ENCODE peak calls at places on chromosomes 7 and 10, in five cellular contexts. One of them, this sample, is unnamed.

GRCh38 chr7:56019501-56019900 is 31.7 kb downstream of the PSPH start:
- DNase-seq in psoas muscle: no peak
- DNase-seq in left ventricle myocardium inferior: no peak
- DNase-seq in CD8-positive, alpha-beta T cell: no peak
- DNase-seq in BE2C: no peak
- DNase-seq in this sample: no peak

GRCh38 chr10:8380833-8381491 is 326.5 kb downstream of the GATA3 start:
- DNase-seq in psoas muscle: no peak
- DNase-seq in left ventricle myocardium inferior: no peak
- DNase-seq in CD8-positive, alpha-beta T cell: no peak
- DNase-seq in BE2C: no peak
- DNase-seq in this sample: no peak

GRCh38 chr7:37665352-37666022 is 18.1 kb upstream of the GPR141 start:
- DNase-seq in psoas muscle: no peak
- DNase-seq in left ventricle myocardium inferior: no peak
- DNase-seq in CD8-positive, alpha-beta T cell: no peak
- DNase-seq in BE2C: no peak
- DNase-seq in this sample: no peak

GRCh38 chr7:155780884-155781283 is 31.4 kb downstream of the SHH start:
- DNase-seq in psoas muscle: no peak
- DNase-seq in left ventricle myocardium inferior: no peak
- DNase-seq in CD8-positive, alpha-beta T cell: no peak
- DNase-seq in BE2C: no peak
- DNase-seq in this sample: no peak

GRCh38 chr10:51244739-51245138 is 170.5 kb downstream of the PRKG1 start:
- DNase-seq in psoas muscle: no peak
- DNase-seq in left ventricle myocardium inferior: no peak
- DNase-seq in CD8-positive, alpha-beta T cell: no peak
- DNase-seq in BE2C: no peak
- DNase-seq in this sample: no peak

GRCh38 chr7:134246761-134247160 is 70.0 kb downstream of the SLC35B4 start:
- DNase-seq in psoas muscle: no peak
- DNase-seq in left ventricle myocardium inferior: no peak
- DNase-seq in CD8-positive, alpha-beta T cell: no peak
- DNase-seq in BE2C: no peak
- DNase-seq in this sample: no peak

GRCh38 chr7:75629042-75629441 is 109.7 kb downstream of the HIP1 start:
- DNase-seq in psoas muscle: no peak
- DNase-seq in left ventricle myocardium inferior: no peak
- DNase-seq in CD8-positive, alpha-beta T cell: no peak
- DNase-seq in BE2C: no peak
- DNase-seq in this sample: peak; percentile 56

GRCh38 chr7:107596881-107597581 is 17.0 kb downstream of the BCAP29 start:
- DNase-seq in psoas muscle: no peak
- DNase-seq in left ventricle myocardium inferior: no peak
- DNase-seq in CD8-positive, alpha-beta T cell: no peak
- DNase-seq in BE2C: no peak
- DNase-seq in this sample: no peak

GRCh38 chr7:156832195-156832877 is 60.6 kb downstream of the LMBR1 start:
- DNase-seq in psoas muscle: no peak
- DNase-seq in left ventricle myocardium inferior: no peak
- DNase-seq in CD8-positive, alpha-beta T cell: no peak
- DNase-seq in BE2C: no peak
- DNase-seq in this sample: no peak

GRCh38 chr10:38094923-38095574 is 912 bp downstream of the ZNF37A start:
- DNase-seq in psoas muscle: no peak
- DNase-seq in left ventricle myocardium inferior: no peak
- DNase-seq in CD8-positive, alpha-beta T cell: peak; percentile 5
- DNase-seq in BE2C: no peak
- DNase-seq in this sample: no peak

GRCh38 chr7:99733003-99733402 is 2.0 kb downstream of the CYP3A7 start:
- DNase-seq in psoas muscle: no peak
- DNase-seq in left ventricle myocardium inferior: no peak
- DNase-seq in CD8-positive, alpha-beta T cell: no peak
- DNase-seq in BE2C: no peak
- DNase-seq in this sample: no peak

GRCh38 chr7:99731638-99732374 is 3.2 kb downstream of the CYP3A7 start:
- DNase-seq in psoas muscle: no peak
- DNase-seq in left ventricle myocardium inferior: no peak
- DNase-seq in CD8-positive, alpha-beta T cell: no peak
- DNase-seq in BE2C: no peak
- DNase-seq in this sample: no peak

GRCh38 chr7:99734987-99735386 is at the start of gene CYP3A7:
- DNase-seq in psoas muscle: no peak
- DNase-seq in left ventricle myocardium inferior: no peak
- DNase-seq in CD8-positive, alpha-beta T cell: no peak
- DNase-seq in BE2C: no peak
- DNase-seq in this sample: no peak

GRCh38 chr7:99730992-99731391 is 4.0 kb downstream of the CYP3A7 start:
- DNase-seq in psoas muscle: no peak
- DNase-seq in left ventricle myocardium inferior: no peak
- DNase-seq in CD8-positive, alpha-beta T cell: no peak
- DNase-seq in BE2C: no peak
- DNase-seq in this sample: no peak

GRCh38 chr7:99733448-99733847 is 1.5 kb downstream of the CYP3A7 start:
- DNase-seq in psoas muscle: no peak
- DNase-seq in left ventricle myocardium inferior: no peak
- DNase-seq in CD8-positive, alpha-beta T cell: peak; percentile 9
- DNase-seq in BE2C: no peak
- DNase-seq in this sample: no peak
- TF ChIP-seq CTCF in psoas muscle: no peak
- TF ChIP-seq CTCF in left ventricle myocardium inferior: peak; percentile 15
- TF ChIP-seq CTCF in CD8-positive, alpha-beta T cell: peak; percentile 29
- TF ChIP-seq CTCF in BE2C: peak; percentile 16
- TF ChIP-seq CTCF in this sample: no peak

DNA sequence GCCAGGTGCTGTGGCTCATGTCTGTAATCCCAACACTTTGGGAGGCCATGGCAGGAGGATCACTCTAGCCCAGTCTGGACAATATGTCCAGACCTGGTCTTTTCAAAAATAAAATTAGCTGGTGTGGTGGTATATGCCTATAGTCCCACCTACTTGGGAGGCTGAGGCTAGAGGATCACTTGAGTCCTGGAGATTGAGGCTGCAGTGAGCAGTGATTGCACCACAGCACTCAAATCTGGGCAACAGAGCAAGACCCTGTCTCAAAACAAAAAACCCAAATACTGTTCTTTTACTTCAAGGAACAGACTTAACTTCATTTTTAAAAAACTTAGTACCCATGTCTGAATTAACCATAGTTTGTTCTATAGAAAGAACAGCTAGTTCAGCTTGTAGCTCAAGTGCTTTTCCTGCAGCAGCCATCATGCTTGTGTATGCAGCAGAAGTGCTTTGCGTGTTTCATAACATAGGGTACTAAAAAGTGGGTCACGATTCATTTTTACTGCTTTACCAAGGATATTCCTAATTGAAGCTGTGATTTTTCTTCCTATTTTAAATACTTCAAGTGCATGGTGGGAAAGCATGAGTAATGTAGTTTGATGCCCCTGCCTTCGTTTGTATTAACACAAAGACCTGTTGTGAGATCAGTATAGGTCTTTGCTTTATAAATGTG is 5.9 kb downstream of the EIF4H start:
- DNase-seq in psoas muscle: no peak
- DNase-seq in left ventricle myocardium inferior: no peak
- DNase-seq in CD8-positive, alpha-beta T cell: no peak
- DNase-seq in BE2C: no peak
- DNase-seq in this sample: no peak
- H3K4me1 ChIP-seq in psoas muscle: peaks cover 98% of the 10 kb centered on the region
- H3K4me1 ChIP-seq in left ventricle myocardium inferior: peaks cover 100% of the 10 kb centered on the region
- H3K4me1 ChIP-seq in CD8-positive, alpha-beta T cell: peaks cover 94% of the 10 kb centered on the region
- H3K4me1 ChIP-seq in BE2C: peaks cover 7% of the 10 kb centered on the region
- H3K4me1 ChIP-seq in this sample: peaks cover 98% of the 10 kb centered on the region

GRCh38 chr7:159030490-159031134 is 114.1 kb downstream of the VIPR2 start:
- DNase-seq in psoas muscle: peak; percentile 84
- DNase-seq in left ventricle myocardium inferior: peak; percentile 55
- DNase-seq in CD8-positive, alpha-beta T cell: peak; percentile 6
- DNase-seq in BE2C: peak; percentile 79
- DNase-seq in this sample: peak; percentile 87
- H3K4me3 ChIP-seq in psoas muscle: peak overlapping the region; percentile 76
- H3K4me3 ChIP-seq in left ventricle myocardium inferior: peak overlapping the region; percentile 72
- H3K4me3 ChIP-seq in CD8-positive, alpha-beta T cell: no peak overlapping the region
- H3K4me3 ChIP-seq in BE2C: peak overlapping the region; percentile 64
- H3K4me3 ChIP-seq in this sample: peak overlapping the region; percentile 44

DNA sequence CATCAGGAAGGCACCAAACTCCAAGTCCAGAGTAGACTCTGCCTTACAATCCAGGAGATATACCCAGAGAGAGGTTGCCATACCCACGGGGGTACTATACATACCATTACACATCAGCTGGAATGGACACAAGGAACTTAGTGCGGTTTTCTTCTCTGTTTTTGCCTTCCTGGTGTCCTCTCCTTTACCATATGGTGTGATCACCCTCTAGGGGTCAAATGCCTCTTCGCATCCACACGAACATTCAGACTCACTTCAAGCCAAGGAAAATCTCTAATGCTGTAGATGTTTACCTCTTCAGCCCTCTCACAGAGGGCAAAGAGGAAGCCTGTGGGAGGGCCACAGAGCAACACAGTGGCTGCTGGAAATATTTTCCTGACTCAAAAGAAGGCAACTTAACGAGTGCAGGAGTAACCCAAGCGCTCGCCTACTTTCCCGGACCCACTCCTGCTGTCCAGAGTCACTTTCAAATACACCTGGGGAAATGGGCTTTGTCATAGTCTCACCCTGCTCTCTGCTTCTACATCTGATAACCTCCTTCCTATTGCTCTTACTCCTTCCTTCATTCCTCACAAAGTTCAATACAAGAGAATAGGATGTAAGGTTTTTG is 220.7 kb downstream of the C7orf25 start:
- DNase-seq in psoas muscle: no peak
- DNase-seq in left ventricle myocardium inferior: no peak
- DNase-seq in CD8-positive, alpha-beta T cell: no peak
- DNase-seq in BE2C: no peak
- DNase-seq in this sample: no peak
- TF ChIP-seq CTCF in psoas muscle: peak; percentile 31
- TF ChIP-seq CTCF in left ventricle myocardium inferior: peak; percentile 57
- TF ChIP-seq CTCF in CD8-positive, alpha-beta T cell: no peak
- TF ChIP-seq CTCF in BE2C: peak; percentile 10
- TF ChIP-seq CTCF in this sample: peak; percentile 37

GRCh38 chr10:5565671-5566581 is 41.2 kb downstream of the CALML3 start:
- DNase-seq in psoas muscle: peak; percentile 41
- DNase-seq in left ventricle myocardium inferior: peak; percentile 3
- DNase-seq in CD8-positive, alpha-beta T cell: no peak
- DNase-seq in BE2C: no peak
- DNase-seq in this sample: no peak

GRCh38 chr10:5566606-5567005 is 41.8 kb downstream of the CALML3 start:
- DNase-seq in psoas muscle: no peak
- DNase-seq in left ventricle myocardium inferior: no peak
- DNase-seq in CD8-positive, alpha-beta T cell: no peak
- DNase-seq in BE2C: no peak
- DNase-seq in this sample: no peak

GRCh38 chr10:5563991-5564536 is 39.3 kb downstream of the CALML3 start:
- DNase-seq in psoas muscle: peak; percentile 46
- DNase-seq in left ventricle myocardium inferior: no peak
- DNase-seq in CD8-positive, alpha-beta T cell: peak; percentile 41
- DNase-seq in BE2C: no peak
- DNase-seq in this sample: no peak

GRCh38 chr10:5564537-5565204 is 39.9 kb downstream of the CALML3 start:
- DNase-seq in psoas muscle: peak; percentile 18
- DNase-seq in left ventricle myocardium inferior: no peak
- DNase-seq in CD8-positive, alpha-beta T cell: no peak
- DNase-seq in BE2C: no peak
- DNase-seq in this sample: no peak

DNA sequence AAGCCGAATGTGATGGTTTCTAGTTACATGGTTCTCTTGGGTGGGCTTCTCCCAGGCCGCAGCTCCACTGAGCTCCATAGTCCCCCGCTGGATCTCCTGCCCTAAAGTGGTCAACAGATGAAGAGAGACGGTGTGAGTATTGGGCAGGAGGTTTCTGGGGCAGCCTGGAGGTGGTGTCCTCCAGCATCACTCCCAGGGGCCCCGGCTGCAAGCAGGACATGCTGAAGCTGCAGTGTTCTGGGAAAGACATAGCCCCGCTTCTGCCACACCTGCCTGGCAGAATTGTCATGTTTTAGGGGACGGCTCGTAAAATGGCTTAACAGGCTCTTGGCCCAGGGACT is 40.4 kb downstream of the CALML3 start:
- DNase-seq in psoas muscle: peak; percentile 19
- DNase-seq in left ventricle myocardium inferior: peak; percentile 2
- DNase-seq in CD8-positive, alpha-beta T cell: no peak
- DNase-seq in BE2C: no peak
- DNase-seq in this sample: no peak
- H3K4me1 ChIP-seq in psoas muscle: no peaks in the 10 kb centered on the region
- H3K4me1 ChIP-seq in left ventricle myocardium inferior: no peaks in the 10 kb centered on the region
- H3K4me1 ChIP-seq in CD8-positive, alpha-beta T cell: peaks cover 13% of the 10 kb centered on the region
- H3K4me1 ChIP-seq in BE2C: no peaks in the 10 kb centered on the region
- H3K4me1 ChIP-seq in this sample: peaks cover 3% of the 10 kb centered on the region

GRCh38 chr7:143005632-143006260 is 21.2 kb downstream of the OR9A2 start:
- DNase-seq in psoas muscle: no peak
- DNase-seq in left ventricle myocardium inferior: no peak
- DNase-seq in CD8-positive, alpha-beta T cell: no peak
- DNase-seq in BE2C: no peak
- DNase-seq in this sample: no peak

GRCh38 chr7:143000648-143001047 is 26.3 kb downstream of the OR9A2 start:
- DNase-seq in psoas muscle: no peak
- DNase-seq in left ventricle myocardium inferior: no peak
- DNase-seq in CD8-positive, alpha-beta T cell: no peak
- DNase-seq in BE2C: no peak
- DNase-seq in this sample: no peak

GRCh38 chr7:143003393-143004051 is 23.4 kb downstream of the OR9A2 start:
- DNase-seq in psoas muscle: no peak
- DNase-seq in left ventricle myocardium inferior: no peak
- DNase-seq in CD8-positive, alpha-beta T cell: peak; percentile 38
- DNase-seq in BE2C: peak; percentile 18
- DNase-seq in this sample: no peak

GRCh38 chr7:143002106-143002505 is 24.8 kb downstream of the OR9A2 start:
- DNase-seq in psoas muscle: no peak
- DNase-seq in left ventricle myocardium inferior: no peak
- DNase-seq in CD8-positive, alpha-beta T cell: no peak
- DNase-seq in BE2C: no peak
- DNase-seq in this sample: no peak

GRCh38 chr7:143002856-143003255 is 24.1 kb downstream of the OR9A2 start:
- DNase-seq in psoas muscle: no peak
- DNase-seq in left ventricle myocardium inferior: no peak
- DNase-seq in CD8-positive, alpha-beta T cell: no peak
- DNase-seq in BE2C: no peak
- DNase-seq in this sample: peak; percentile 40
- H3K4me3 ChIP-seq in psoas muscle: peak overlapping the region; percentile 35
- H3K4me3 ChIP-seq in left ventricle myocardium inferior: no peak overlapping the region
- H3K4me3 ChIP-seq in CD8-positive, alpha-beta T cell: no peak overlapping the region
- H3K4me3 ChIP-seq in BE2C: peak overlapping the region; percentile 28
- H3K4me3 ChIP-seq in this sample: no peak overlapping the region

DNA sequence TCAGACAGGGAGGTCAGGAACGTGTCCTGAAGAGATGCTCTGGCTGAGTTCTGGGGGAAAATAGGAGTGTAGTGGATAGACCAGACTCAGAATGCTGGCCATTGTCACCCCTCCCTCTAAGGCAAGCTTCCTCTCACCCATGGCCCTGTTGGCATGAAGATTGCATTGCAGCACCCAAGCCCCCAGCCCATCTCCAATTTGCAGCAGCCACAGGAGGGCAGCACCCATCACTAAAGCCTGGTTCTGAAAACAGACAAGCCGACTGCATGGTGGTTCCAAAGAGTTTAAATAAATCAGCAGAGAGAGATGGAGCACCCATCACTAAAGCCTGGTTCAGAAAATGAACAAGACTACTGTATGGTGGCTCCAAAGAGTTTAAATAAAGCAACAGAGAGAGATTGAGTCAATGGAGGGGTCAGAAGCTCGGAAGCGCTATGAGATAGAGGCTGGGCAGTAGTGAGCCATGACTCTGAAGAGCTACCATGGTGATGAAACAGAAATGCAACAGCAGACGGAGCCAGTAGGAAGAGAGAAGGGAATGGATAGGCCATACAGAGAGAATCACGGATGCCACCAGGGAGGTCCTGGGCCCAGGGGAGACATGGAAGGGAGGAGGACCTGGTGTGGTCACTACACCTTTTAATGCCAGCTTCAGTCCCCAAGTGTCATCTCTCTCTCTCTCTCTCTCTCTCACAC is 237.9 kb upstream of the MYO3A start:
- DNase-seq in psoas muscle: no peak
- DNase-seq in left ventricle myocardium inferior: no peak
- DNase-seq in CD8-positive, alpha-beta T cell: no peak
- DNase-seq in BE2C: no peak
- DNase-seq in this sample: no peak
- TF ChIP-seq CTCF in psoas muscle: no peak
- TF ChIP-seq CTCF in left ventricle myocardium inferior: no peak
- TF ChIP-seq CTCF in CD8-positive, alpha-beta T cell: no peak
- TF ChIP-seq CTCF in BE2C: peak; percentile 21
- TF ChIP-seq CTCF in this sample: no peak